ENCODE peak calls at places on chromosomes 3 and 15, in six cellular contexts. D is transverse colon, Z is NCI-H1930, R is cardiac muscle cell, V is small intestine, H is EL. G is an unnamed sample.

GRCh38 chr3:99859855-99860254 is 42.2 kb downstream of the CMSS1 start:
- DNase-seq in D (no peak), Z (no peak), R (no peak), V (no peak), H (peak; percentile 94), G (no peak)

GRCh38 chr3:149717391-149718056 is 34.8 kb downstream of the COMMD2 start:
- DNase-seq in D (peak; percentile 41), Z (peak; percentile 5), R (peak; percentile 71), V (peak; percentile 63), H (peak; percentile 74), G (peak; percentile 62)

GRCh38 chr15:68821190-68821897 is 649 bp upstream of the ANP32A start:
- DNase-seq in D (no peak), Z (no peak), R (no peak), V (no peak), H (peak; percentile 16), G (no peak)

GRCh38 chr3:118987466-118987865 is 47.2 kb downstream of the IGSF11 start:
- DNase-seq in D (peak; percentile 13), Z (no peak), R (no peak), V (peak; percentile 65), H (peak; percentile 2), G (peak; percentile 70)

GRCh38 chr15:80485370-80486164 is 81.4 kb downstream of the ARNT2 start:
- DNase-seq in D (no peak), Z (no peak), R (no peak), V (no peak), H (no peak), G (no peak)

GRCh38 chr15:80825361-80826030 is 46.3 kb downstream of the CEMIP start:
- DNase-seq in D (no peak), Z (no peak), R (no peak), V (no peak), H (no peak), G (no peak)

GRCh38 chr15:33152502-33153109 is 41.9 kb downstream of the FMN1 start:
- DNase-seq in D (no peak), Z (no peak), R (no peak), V (no peak), H (no peak), G (no peak)

GRCh38 chr15:44603126-44603525 is 60.3 kb downstream of the SPG11 start:
- DNase-seq in D (no peak), Z (no peak), R (no peak), V (no peak), H (no peak), G (no peak)

GRCh38 chr15:40793216-40793989 is 13.5 kb upstream of the ZFYVE19 start:
- DNase-seq in D (peak; percentile 87), Z (no peak), R (no peak), V (peak; percentile 100), H (peak; percentile 93), G (no peak)

GRCh38 chr3:11335056-11335608 is 62.9 kb downstream of the ATG7 start:
- DNase-seq in D (no peak), Z (no peak), R (peak; percentile 59), V (peak; percentile 67), H (peak; percentile 71), G (no peak)

GRCh38 chr3:187101184-187102072 is 37.9 kb downstream of the RPL39L start:
- DNase-seq in D (peak; percentile 77), Z (no peak), R (peak; percentile 30), V (peak; percentile 48), H (peak; percentile 72), G (peak; percentile 76)

GRCh38 chr3:136708339-136708985 is 43.7 kb downstream of the STAG1 start:
- DNase-seq in D (no peak), Z (no peak), R (no peak), V (no peak), H (no peak), G (no peak)

GRCh38 chr3:114336122-114336697 is 42.4 kb downstream of the TIGIT start:
- DNase-seq in D (no peak), Z (no peak), R (no peak), V (no peak), H (no peak), G (no peak)

GRCh38 chr3:14897266-14897665 is 50.1 kb upstream of the NR2C2 start:
- DNase-seq in D (no peak), Z (no peak), R (no peak), V (no peak), H (no peak), G (no peak)

GRCh38 chr3:108412351-108412750 is 98.0 kb downstream of the MYH15 start:
- DNase-seq in D (no peak), Z (no peak), R (no peak), V (peak; percentile 46), H (no peak), G (no peak)

GRCh38 chr3:41202834-41203345 is 3.6 kb downstream of the CTNNB1 start:
- DNase-seq in D (no peak), Z (no peak), R (peak; percentile 61), V (peak; percentile 61), H (peak; percentile 64), G (no peak)

GRCh38 chr15:99121207-99121606 is 16.3 kb downstream of the SYNM start:
- DNase-seq in D (no peak), Z (no peak), R (no peak), V (no peak), H (no peak), G (no peak)

GRCh38 chr3:8578282-8578681 is 66.3 kb downstream of the SSUH2 start:
- DNase-seq in D (no peak), Z (no peak), R (no peak), V (no peak), H (no peak), G (no peak)

GRCh38 chr3:13569641-13570390 is 20.9 kb downstream of the FBLN2 start:
- DNase-seq in D (no peak), Z (no peak), R (no peak), V (no peak), H (no peak), G (no peak)

G was measured in ureter.